ENCODE peak calls at places on chromosome 19, in seven cellular contexts. One of them, this sample, is unnamed.
A peak's percentile ranks its signal among the peaks of the same experiment; 100 is the strongest.

GRCh38 chr19:6696239-6696820 is 24.1 kb downstream of the C3 start:
- DNase-seq in tibial nerve: no peak
- DNase-seq in GM06990: no peak
- DNase-seq in small intestine: no peak
- DNase-seq in retinal pigment epithelial cell: no peak
- DNase-seq in fibroblast of pulmonary artery: no peak
- DNase-seq in pancreas: no peak
- DNase-seq in this sample: no peak

GRCh38 chr19:913080-913748 is at the start of gene R3HDM4:
- DNase-seq in small intestine: peak; percentile 68
- DNase-seq in retinal pigment epithelial cell: no peak
- DNase-seq in tibial nerve: peak; percentile 67
- DNase-seq in GM06990: peak; percentile 80
- DNase-seq in fibroblast of pulmonary artery: peak; percentile 48
- DNase-seq in pancreas: peak; percentile 86
- DNase-seq in this sample: peak; percentile 82

GRCh38 chr19:41025411-41025810 is 34.3 kb downstream of the CYP2B6 start:
- DNase-seq in retinal pigment epithelial cell: no peak
- DNase-seq in pancreas: no peak
- DNase-seq in small intestine: no peak
- DNase-seq in GM06990: no peak
- DNase-seq in tibial nerve: no peak
- DNase-seq in fibroblast of pulmonary artery: no peak
- DNase-seq in this sample: no peak

GRCh38 chr19:43683905-43684304 is 13.9 kb upstream of the PLAUR start:
- DNase-seq in retinal pigment epithelial cell: no peak
- DNase-seq in pancreas: no peak
- DNase-seq in small intestine: no peak
- DNase-seq in fibroblast of pulmonary artery: no peak
- DNase-seq in tibial nerve: no peak
- DNase-seq in GM06990: no peak
- DNase-seq in this sample: no peak

GRCh38 chr19:58317481-58318072 is 9.2 kb upstream of the ZSCAN22 start:
- DNase-seq in small intestine: no peak
- DNase-seq in pancreas: no peak
- DNase-seq in fibroblast of pulmonary artery: peak; percentile 67
- DNase-seq in retinal pigment epithelial cell: no peak
- DNase-seq in tibial nerve: no peak
- DNase-seq in GM06990: no peak
- DNase-seq in this sample: peak; percentile 20

GRCh38 chr19:44846455-44847143 is 502 bp downstream of the NECTIN2 start:
- DNase-seq in pancreas: peak; percentile 72
- DNase-seq in retinal pigment epithelial cell: no peak
- DNase-seq in small intestine: no peak
- DNase-seq in tibial nerve: no peak
- DNase-seq in GM06990: no peak
- DNase-seq in fibroblast of pulmonary artery: peak; percentile 35
- DNase-seq in this sample: no peak

GRCh38 chr19:34990578-34991192 is 9.4 kb upstream of the GRAMD1A start:
- DNase-seq in tibial nerve: no peak
- DNase-seq in fibroblast of pulmonary artery: no peak
- DNase-seq in GM06990: peak; percentile 37
- DNase-seq in retinal pigment epithelial cell: no peak
- DNase-seq in pancreas: peak; percentile 1
- DNase-seq in small intestine: no peak
- DNase-seq in this sample: peak; percentile 45

GRCh38 chr19:35264281-35265125 is 4.3 kb upstream of the USF2 start:
- DNase-seq in GM06990: no peak
- DNase-seq in fibroblast of pulmonary artery: no peak
- DNase-seq in tibial nerve: no peak
- DNase-seq in retinal pigment epithelial cell: no peak
- DNase-seq in small intestine: no peak
- DNase-seq in pancreas: peak; percentile 17
- DNase-seq in this sample: no peak

GRCh38 chr19:15869109-15869555 is 28.7 kb downstream of the CYP4F2 start:
- DNase-seq in fibroblast of pulmonary artery: peak; percentile 10
- DNase-seq in GM06990: no peak
- DNase-seq in pancreas: no peak
- DNase-seq in tibial nerve: peak; percentile 36
- DNase-seq in retinal pigment epithelial cell: no peak
- DNase-seq in small intestine: peak; percentile 58
- DNase-seq in this sample: peak; percentile 14

GRCh38 chr19:18807861-18808331 is 16.8 kb upstream of the COMP start:
- DNase-seq in small intestine: no peak
- DNase-seq in retinal pigment epithelial cell: no peak
- DNase-seq in GM06990: no peak
- DNase-seq in tibial nerve: peak; percentile 43
- DNase-seq in pancreas: no peak
- DNase-seq in fibroblast of pulmonary artery: no peak
- DNase-seq in this sample: no peak

GRCh38 chr19:6062274-6062673 is 48.0 kb downstream of the RFX2 start:
- DNase-seq in tibial nerve: no peak
- DNase-seq in GM06990: no peak
- DNase-seq in retinal pigment epithelial cell: no peak
- DNase-seq in pancreas: no peak
- DNase-seq in small intestine: peak; percentile 29
- DNase-seq in fibroblast of pulmonary artery: peak; percentile 40
- DNase-seq in this sample: no peak

GRCh38 chr19:50328257-50329145 is 676 bp downstream of the KCNC3 start:
- DNase-seq in GM06990: peak; percentile 75
- DNase-seq in retinal pigment epithelial cell: no peak
- DNase-seq in tibial nerve: no peak
- DNase-seq in pancreas: peak; percentile 66
- DNase-seq in fibroblast of pulmonary artery: no peak
- DNase-seq in small intestine: no peak
- DNase-seq in this sample: peak; percentile 76

GRCh38 chr19:54207908-54208783 is 7.5 kb downstream of the RPS9 start:
- DNase-seq in tibial nerve: peak; percentile 75
- DNase-seq in GM06990: peak; percentile 62
- DNase-seq in pancreas: peak; percentile 47
- DNase-seq in small intestine: peak; percentile 32
- DNase-seq in retinal pigment epithelial cell: no peak
- DNase-seq in fibroblast of pulmonary artery: peak; percentile 100
- DNase-seq in this sample: peak; percentile 82

GRCh38 chr19:19642506-19643157 is 825 bp downstream of the GMIP start:
- DNase-seq in fibroblast of pulmonary artery: no peak
- DNase-seq in small intestine: peak; percentile 41
- DNase-seq in retinal pigment epithelial cell: no peak
- DNase-seq in tibial nerve: no peak
- DNase-seq in GM06990: no peak
- DNase-seq in pancreas: no peak
- DNase-seq in this sample: peak; percentile 72

GRCh38 chr19:18502236-18502632 is 19.6 kb downstream of the ELL start:
- DNase-seq in small intestine: no peak
- DNase-seq in tibial nerve: no peak
- DNase-seq in GM06990: no peak
- DNase-seq in pancreas: no peak
- DNase-seq in fibroblast of pulmonary artery: no peak
- DNase-seq in retinal pigment epithelial cell: no peak
- DNase-seq in this sample: no peak

GRCh38 chr19:4814625-4815425 is 16.7 kb downstream of the TICAM1 start:
- DNase-seq in tibial nerve: no peak
- DNase-seq in pancreas: no peak
- DNase-seq in fibroblast of pulmonary artery: peak; percentile 25
- DNase-seq in GM06990: no peak
- DNase-seq in small intestine: no peak
- DNase-seq in retinal pigment epithelial cell: no peak
- DNase-seq in this sample: no peak

GRCh38 chr19:55261671-55262126 is 2.9 kb upstream of the PPP6R1 start:
- DNase-seq in tibial nerve: no peak
- DNase-seq in GM06990: no peak
- DNase-seq in fibroblast of pulmonary artery: no peak
- DNase-seq in retinal pigment epithelial cell: no peak
- DNase-seq in pancreas: no peak
- DNase-seq in small intestine: no peak
- DNase-seq in this sample: no peak

GRCh38 chr19:389246-389934 is 19.6 kb downstream of the C2CD4C start:
- DNase-seq in small intestine: no peak
- DNase-seq in fibroblast of pulmonary artery: no peak
- DNase-seq in tibial nerve: no peak
- DNase-seq in GM06990: no peak
- DNase-seq in pancreas: no peak
- DNase-seq in retinal pigment epithelial cell: no peak
- DNase-seq in this sample: no peak

GRCh38 chr19:38304866-38305429 is 897 bp downstream of the C19orf33 start:
- DNase-seq in tibial nerve: no peak
- DNase-seq in small intestine: peak; percentile 99
- DNase-seq in fibroblast of pulmonary artery: no peak
- DNase-seq in pancreas: peak; percentile 87
- DNase-seq in retinal pigment epithelial cell: peak; percentile 33
- DNase-seq in GM06990: no peak
- DNase-seq in this sample: no peak

GRCh38 chr19:19591133-19591825 is 27.2 kb downstream of the PBX4 start:
- DNase-seq in fibroblast of pulmonary artery: peak; percentile 90
- DNase-seq in pancreas: no peak
- DNase-seq in small intestine: peak; percentile 56
- DNase-seq in retinal pigment epithelial cell: peak; percentile 92
- DNase-seq in GM06990: peak; percentile 50
- DNase-seq in tibial nerve: peak; percentile 15
- DNase-seq in this sample: peak; percentile 88

GRCh38 chr19:28731113-28731512 is 481.8 kb downstream of the UQCRFS1 start:
- DNase-seq in retinal pigment epithelial cell: no peak
- DNase-seq in tibial nerve: no peak
- DNase-seq in pancreas: no peak
- DNase-seq in GM06990: no peak
- DNase-seq in small intestine: no peak
- DNase-seq in fibroblast of pulmonary artery: no peak
- DNase-seq in this sample: no peak

GRCh38 chr19:28731577-28731976 is 481.4 kb downstream of the UQCRFS1 start:
- DNase-seq in tibial nerve: no peak
- DNase-seq in GM06990: no peak
- DNase-seq in small intestine: no peak
- DNase-seq in retinal pigment epithelial cell: no peak
- DNase-seq in pancreas: no peak
- DNase-seq in fibroblast of pulmonary artery: no peak
- DNase-seq in this sample: no peak

GRCh38 chr19:28736528-28736927 is 476.4 kb downstream of the UQCRFS1 start:
- DNase-seq in fibroblast of pulmonary artery: no peak
- DNase-seq in pancreas: no peak
- DNase-seq in tibial nerve: no peak
- DNase-seq in GM06990: no peak
- DNase-seq in small intestine: no peak
- DNase-seq in retinal pigment epithelial cell: no peak
- DNase-seq in this sample: no peak

GRCh38 chr19:28737526-28737925 is 475.4 kb downstream of the UQCRFS1 start:
- DNase-seq in tibial nerve: no peak
- DNase-seq in fibroblast of pulmonary artery: no peak
- DNase-seq in retinal pigment epithelial cell: no peak
- DNase-seq in GM06990: no peak
- DNase-seq in small intestine: no peak
- DNase-seq in pancreas: no peak
- DNase-seq in this sample: no peak

DNA sequence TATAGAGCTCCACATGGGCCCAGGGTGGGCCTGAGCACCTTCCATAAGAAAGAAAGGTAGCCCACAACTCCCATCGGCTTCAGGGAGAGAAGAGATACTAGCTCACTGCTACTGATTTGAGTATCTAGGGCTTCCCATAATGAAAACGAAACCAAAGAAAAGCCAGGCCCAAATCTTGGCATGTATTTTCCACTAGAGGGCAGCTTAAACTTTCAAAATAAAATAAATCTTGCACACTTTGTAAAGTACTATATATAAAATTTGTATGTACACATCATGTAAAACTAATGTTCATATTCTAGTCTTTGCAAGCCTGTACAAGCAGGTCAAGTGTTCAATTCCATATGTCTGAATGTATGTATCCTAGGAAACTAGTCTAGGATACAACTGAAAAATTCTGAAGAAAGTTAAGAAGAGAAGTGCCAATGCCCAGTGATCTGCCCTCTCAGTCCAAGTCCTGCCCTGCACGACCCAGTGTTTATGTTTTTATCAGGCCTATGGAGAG is 475.9 kb downstream of the UQCRFS1 start:
- DNase-seq in small intestine: peak; percentile 49
- DNase-seq in pancreas: no peak
- DNase-seq in tibial nerve: peak; percentile 19
- DNase-seq in GM06990: peak; percentile 11
- DNase-seq in fibroblast of pulmonary artery: peak; percentile 60
- DNase-seq in retinal pigment epithelial cell: no peak
- DNase-seq in this sample: peak; percentile 61
- H3K4me3 ChIP-seq in small intestine: no peak overlapping the region
- H3K4me3 ChIP-seq in pancreas: no peak overlapping the region
- H3K4me3 ChIP-seq in tibial nerve: no peak overlapping the region
- H3K4me3 ChIP-seq in GM06990: no peak overlapping the region
- H3K4me3 ChIP-seq in fibroblast of pulmonary artery: no peak overlapping the region
- H3K4me3 ChIP-seq in retinal pigment epithelial cell: no peak overlapping the region
- H3K4me3 ChIP-seq in this sample: no peak overlapping the region

GRCh38 chr19:30228726-30229523 is 143.3 kb upstream of the ZNF536 start:
- DNase-seq in pancreas: no peak
- DNase-seq in tibial nerve: no peak
- DNase-seq in retinal pigment epithelial cell: no peak
- DNase-seq in GM06990: no peak
- DNase-seq in fibroblast of pulmonary artery: peak; percentile 10
- DNase-seq in small intestine: no peak
- DNase-seq in this sample: no peak
- H3K4me3 ChIP-seq in pancreas: peak overlapping the region; percentile 64
- H3K4me3 ChIP-seq in tibial nerve: peak overlapping the region; percentile 54
- H3K4me3 ChIP-seq in retinal pigment epithelial cell: peak overlapping the region; percentile 38
- H3K4me3 ChIP-seq in GM06990: no peak overlapping the region
- H3K4me3 ChIP-seq in fibroblast of pulmonary artery: peak overlapping the region; percentile 7
- H3K4me3 ChIP-seq in small intestine: no peak overlapping the region
- H3K4me3 ChIP-seq in this sample: no peak overlapping the region

GRCh38 chr19:10095948-10096614 is 6.4 kb downstream of the ANGPTL6 start:
- DNase-seq in small intestine: peak; percentile 92
- DNase-seq in fibroblast of pulmonary artery: peak; percentile 91
- DNase-seq in retinal pigment epithelial cell: peak; percentile 34
- DNase-seq in GM06990: peak; percentile 97
- DNase-seq in tibial nerve: peak; percentile 67
- DNase-seq in pancreas: peak; percentile 95
- DNase-seq in this sample: peak; percentile 97
- H3K4me3 ChIP-seq in small intestine: peak overlapping the region; percentile 17
- H3K4me3 ChIP-seq in fibroblast of pulmonary artery: peak overlapping the region; percentile 46
- H3K4me3 ChIP-seq in retinal pigment epithelial cell: no peak overlapping the region
- H3K4me3 ChIP-seq in GM06990: peak overlapping the region; percentile 47
- H3K4me3 ChIP-seq in tibial nerve: peak overlapping the region; percentile 54
- H3K4me3 ChIP-seq in pancreas: peak overlapping the region; percentile 56
- H3K4me3 ChIP-seq in this sample: peak overlapping the region; percentile 62

DNA sequence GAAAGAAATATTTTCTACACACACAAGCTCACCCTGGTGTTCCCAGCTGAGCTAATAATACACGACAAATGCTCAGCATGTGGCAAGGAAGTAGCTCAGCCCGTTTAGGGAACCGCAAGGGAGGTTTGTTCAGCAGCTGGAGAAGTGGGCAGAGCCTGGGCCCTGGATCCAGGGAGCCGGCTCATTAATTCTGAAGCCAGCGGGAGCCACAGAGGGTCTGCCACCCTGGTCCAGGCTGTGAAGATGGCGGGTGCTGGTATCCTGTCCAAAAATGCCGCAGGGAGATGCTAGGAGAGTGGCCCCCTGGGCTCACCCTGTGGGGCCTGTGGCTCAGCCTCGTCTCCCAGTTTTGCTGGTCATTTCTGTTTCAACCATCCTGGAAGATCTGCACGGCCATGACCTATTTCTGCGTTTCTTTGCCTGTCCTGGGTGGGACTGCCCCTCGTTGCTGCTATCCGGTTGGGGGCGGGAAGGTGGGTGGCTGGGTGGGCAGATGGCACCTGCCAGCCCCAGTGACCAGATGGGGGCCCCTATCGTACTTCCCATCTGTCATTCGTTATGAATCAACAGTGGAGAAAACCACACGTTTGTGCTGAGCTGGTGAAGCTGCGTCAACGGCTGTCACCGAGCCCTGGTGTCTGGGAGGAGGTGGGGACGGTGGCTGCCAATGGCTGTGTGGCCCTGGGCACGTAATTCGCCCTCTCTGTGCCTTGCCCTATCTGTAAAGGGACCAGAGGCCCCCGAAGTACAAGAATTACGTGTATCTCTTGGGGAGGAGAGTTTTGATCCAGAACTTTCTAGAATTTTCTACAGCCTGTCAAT is 2.7 kb upstream of the GNA15 start:
- DNase-seq in fibroblast of pulmonary artery: peak; percentile 24
- DNase-seq in retinal pigment epithelial cell: no peak
- DNase-seq in pancreas: no peak
- DNase-seq in GM06990: peak; percentile 83
- DNase-seq in small intestine: no peak
- DNase-seq in tibial nerve: peak; percentile 21
- DNase-seq in this sample: peak; percentile 78
- H3K4me3 ChIP-seq in fibroblast of pulmonary artery: no peak overlapping the region
- H3K4me3 ChIP-seq in retinal pigment epithelial cell: no peak overlapping the region
- H3K4me3 ChIP-seq in pancreas: no peak overlapping the region
- H3K4me3 ChIP-seq in GM06990: peak overlapping the region; percentile 30
- H3K4me3 ChIP-seq in small intestine: no peak overlapping the region
- H3K4me3 ChIP-seq in tibial nerve: no peak overlapping the region
- H3K4me3 ChIP-seq in this sample: no peak overlapping the region